ENCODE peak calls at places on chromosome 12, in nine cellular contexts. M is testis, I is GM12891, Z is A549, C is H54, L is right lobe of liver, N is uterus, P is stomach, B is lower leg skin. V is an unnamed sample.

GRCh38 chr12:113149361-113150150 is at the start of gene CFAP73:
- DNase-seq in M (peak), I (no peak), Z (peak), C (peak), L (no peak), N (no peak), P (peak), B (no peak), V (no peak)

GRCh38 chr12:66115083-66115600 is 15.4 kb downstream of the LLPH start:
- DNase-seq in M (no peak), I (no peak), Z (no peak), C (no peak), L (no peak), N (no peak), P (no peak), B (no peak), V (no peak)

GRCh38 chr12:51865470-51865745 is 16.9 kb upstream of the FIGNL2 start:
- DNase-seq in M (no peak), I (no peak), Z (no peak), C (no peak), L (no peak), N (no peak), P (no peak), B (no peak), V (no peak)

GRCh38 chr12:67807808-67808207 is 159.3 kb downstream of the DYRK2 start:
- DNase-seq in M (no peak), I (no peak), Z (no peak), C (no peak), L (no peak), N (peak), P (no peak), B (no peak), V (no peak)

GRCh38 chr12:102522768-102523167 is 42.4 kb upstream of the IGF1 start:
- DNase-seq in M (no peak), I (no peak), Z (no peak), C (no peak), L (no peak), N (no peak), P (no peak), B (no peak), V (no peak)

GRCh38 chr12:125155366-125155765 is 90.1 kb downstream of the AACS start:
- DNase-seq in M (no peak), I (no peak), Z (no peak), C (no peak), L (no peak), N (no peak), P (no peak), B (no peak), V (peak)

GRCh38 chr12:2804390-2805145 is 7.9 kb upstream of the ITFG2 start:
- DNase-seq in M (peak), I (no peak), Z (no peak), C (no peak), L (peak), N (peak), P (no peak), B (no peak), V (no peak)

GRCh38 chr12:123141615-123142517 is 9.0 kb downstream of the PITPNM2 start:
- DNase-seq in M (peak), I (no peak), Z (no peak), C (peak), L (peak), N (peak), P (peak), B (peak), V (peak)

GRCh38 chr12:130583317-130583716 is 132.8 kb downstream of the RIMBP2 start:
- DNase-seq in M (no peak), I (no peak), Z (no peak), C (no peak), L (no peak), N (no peak), P (no peak), B (no peak), V (no peak)

GRCh38 chr12:132319991-132320570 is 9.3 kb downstream of the GALNT9 start:
- DNase-seq in M (no peak), I (no peak), Z (no peak), C (no peak), L (no peak), N (no peak), P (no peak), B (no peak), V (no peak)

GRCh38 chr12:46674818-46675217 is 151.0 kb downstream of the SLC38A4 start:
- DNase-seq in M (no peak), I (no peak), Z (no peak), C (no peak), L (no peak), N (no peak), P (no peak), B (no peak), V (no peak)

GRCh38 chr12:70508178-70508577 is 129.1 kb downstream of the PTPRB start:
- DNase-seq in M (no peak), I (no peak), Z (no peak), C (no peak), L (no peak), N (no peak), P (no peak), B (no peak), V (no peak)

GRCh38 chr12:5441497-5442236 is 9.8 kb downstream of the NTF3 start:
- DNase-seq in M (no peak), I (no peak), Z (no peak), C (peak), L (peak), N (no peak), P (no peak), B (no peak), V (no peak)

GRCh38 chr12:32671930-32672785 is 6.9 kb upstream of the DNM1L start:
- DNase-seq in M (peak), I (no peak), Z (peak), C (peak), L (no peak), N (peak), P (peak), B (no peak), V (no peak)

GRCh38 chr12:84791444-84791843 is 121.2 kb downstream of the SLC6A15 start:
- DNase-seq in M (no peak), I (no peak), Z (no peak), C (no peak), L (no peak), N (no peak), P (no peak), B (no peak), V (no peak)

GRCh38 chr12:19139795-19140194 is 10.3 kb downstream of the PLEKHA5 start:
- DNase-seq in M (no peak), I (no peak), Z (no peak), C (no peak), L (no peak), N (no peak), P (no peak), B (no peak), V (no peak)

GRCh38 chr12:71282925-71283324 is 125.1 kb upstream of the TSPAN8 start:
- DNase-seq in M (no peak), I (no peak), Z (no peak), C (no peak), L (no peak), N (no peak), P (no peak), B (no peak), V (no peak)

GRCh38 chr12:93883436-93884154 is 206.4 kb downstream of the CRADD start:
- DNase-seq in M (no peak), I (no peak), Z (no peak), C (peak), L (no peak), N (no peak), P (no peak), B (no peak), V (no peak)

GRCh38 chr12:66044731-66045130 is 85.8 kb downstream of the LLPH start:
- DNase-seq in M (no peak), I (no peak), Z (no peak), C (peak), L (no peak), N (no peak), P (no peak), B (no peak), V (no peak)

GRCh38 chr12:16421806-16422205 is 74.4 kb downstream of the MGST1 start:
- DNase-seq in M (no peak), I (no peak), Z (no peak), C (no peak), L (no peak), N (no peak), P (no peak), B (no peak), V (no peak)

GRCh38 chr12:13959131-13959734 is 22.2 kb downstream of the GRIN2B start:
- DNase-seq in M (no peak), I (no peak), Z (no peak), C (no peak), L (no peak), N (no peak), P (no peak), B (no peak), V (no peak)

GRCh38 chr12:114257687-114258086 is 148.3 kb downstream of the TBX5 start:
- DNase-seq in M (no peak), I (no peak), Z (no peak), C (no peak), L (no peak), N (no peak), P (no peak), B (no peak), V (no peak)

GRCh38 chr12:113214938-113215400 is 6.3 kb upstream of the TPCN1 start:
- DNase-seq in M (peak), I (no peak), Z (peak), C (peak), L (no peak), N (peak), P (no peak), B (peak), V (peak)

GRCh38 chr12:8698830-8699330 is 1.1 kb downstream of the RIMKLB start:
- DNase-seq in M (no peak), I (no peak), Z (no peak), C (no peak), L (no peak), N (no peak), P (no peak), B (no peak), V (no peak)

GRCh38 chr12:93153321-93153720 is 224.2 kb upstream of the EEA1 start:
- DNase-seq in M (no peak), I (no peak), Z (no peak), C (no peak), L (no peak), N (no peak), P (no peak), B (no peak), V (no peak)

GRCh38 chr12:102806110-102806509 is 110.9 kb downstream of the PAH start:
- DNase-seq in M (no peak), I (no peak), Z (no peak), C (no peak), L (no peak), N (no peak), P (no peak), B (no peak), V (no peak)

GRCh38 chr12:106871477-106871876 is 84.2 kb upstream of the TMEM263 start:
- DNase-seq in M (no peak), I (no peak), Z (peak), C (no peak), L (no peak), N (no peak), P (no peak), B (no peak), V (no peak)

GRCh38 chr12:51774936-51775335 is 73.6 kb downstream of the FIGNL2 start:
- DNase-seq in M (no peak), I (no peak), Z (no peak), C (no peak), L (no peak), N (no peak), P (no peak), B (no peak), V (no peak)

GRCh38 chr12:77160931-77161330 is 95.6 kb upstream of the E2F7 start:
- DNase-seq in M (no peak), I (no peak), Z (no peak), C (no peak), L (no peak), N (no peak), P (no peak), B (no peak), V (no peak)

GRCh38 chr12:124673881-124674617 is 106.6 kb upstream of the NCOR2 start:
- DNase-seq in M (no peak), I (no peak), Z (no peak), C (no peak), L (no peak), N (no peak), P (no peak), B (no peak), V (no peak)

GRCh38 chr12:79858518-79858917 is 76.4 kb downstream of the PPP1R12A start:
- DNase-seq in M (no peak), I (no peak), Z (no peak), C (no peak), L (no peak), N (no peak), P (no peak), B (no peak), V (no peak)

GRCh38 chr12:64674367-64674922 is 64.2 kb downstream of the RASSF3 start:
- DNase-seq in M (no peak), I (no peak), Z (no peak), C (no peak), L (no peak), N (no peak), P (no peak), B (no peak), V (no peak)

GRCh38 chr12:82351390-82351789 is 6.8 kb downstream of the CCDC59 start:
- DNase-seq in M (no peak), I (no peak), Z (no peak), C (no peak), L (no peak), N (no peak), P (no peak), B (no peak), V (no peak)
- TF ChIP-seq POLR2A in M (no peak), I (no peak), Z (no peak), C (no peak), L (no peak), N (no peak), P (no peak), B (no peak), V (no peak)

GRCh38 chr12:54047160-54047963 is 6.3 kb upstream of the HOXC4 start:
- DNase-seq in M (no peak), I (no peak), Z (no peak), C (no peak), L (no peak), N (no peak), P (no peak), B (no peak), V (no peak)

GRCh38 chr12:54042970-54043744 is 10.3 kb downstream of the HOXC5 start:
- DNase-seq in M (no peak), I (no peak), Z (no peak), C (no peak), L (no peak), N (no peak), P (no peak), B (peak), V (peak)

GRCh38 chr12:54046809-54047159 is 6.9 kb upstream of the HOXC4 start:
- DNase-seq in M (no peak), I (no peak), Z (no peak), C (no peak), L (no peak), N (no peak), P (no peak), B (no peak), V (no peak)

GRCh38 chr12:54045868-54046529 is 7.6 kb upstream of the HOXC4 start:
- DNase-seq in M (no peak), I (no peak), Z (no peak), C (no peak), L (no peak), N (no peak), P (no peak), B (peak), V (peak)

DNA sequence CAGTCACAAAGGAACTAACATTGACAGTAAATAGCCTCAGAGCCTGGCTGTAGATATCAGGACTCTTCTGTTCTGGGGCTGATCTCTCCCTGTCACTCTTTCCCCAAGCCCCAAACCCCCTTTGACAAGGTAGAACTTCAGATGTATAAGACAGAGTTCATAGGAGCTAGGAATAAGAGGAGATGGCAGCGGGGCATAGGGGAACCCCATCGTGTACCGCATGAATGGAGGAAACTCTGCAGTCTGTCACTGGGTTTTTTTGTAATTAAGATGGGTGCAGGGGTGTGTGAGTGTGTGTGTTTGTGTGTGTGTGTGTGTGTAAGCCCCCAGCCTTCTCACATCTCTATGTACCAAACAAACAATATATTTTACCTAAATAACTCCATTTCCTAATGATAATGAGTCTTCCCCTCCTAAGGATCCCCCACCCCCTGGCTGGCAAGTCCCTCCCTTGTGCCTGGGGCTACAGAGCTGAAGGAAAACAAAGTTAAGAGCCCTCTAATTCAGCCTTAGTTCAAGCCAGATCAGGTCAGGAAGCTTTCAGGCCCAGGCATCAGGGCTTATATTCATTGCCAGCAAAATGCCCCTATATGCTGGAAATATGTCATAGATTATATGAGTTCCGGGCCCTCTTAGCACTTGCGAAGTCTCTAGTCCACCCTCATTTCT is 9.1 kb upstream of the HOXC4 start:
- DNase-seq in M (no peak), I (no peak), Z (no peak), C (no peak), L (no peak), N (no peak), P (no peak), B (peak), V (no peak)
- TF ChIP-seq POLR2A in M (no peak), I (no peak), Z (no peak), C (no peak), L (no peak), N (no peak), P (no peak), B (no peak), V (no peak)

GRCh38 chr12:53053223-53054111 is 3.6 kb downstream of the TNS2 start:
- DNase-seq in M (peak), I (no peak), Z (no peak), C (no peak), L (peak), N (peak), P (peak), B (peak), V (peak)

GRCh38 chr12:53050426-53051057 is 677 bp downstream of the TNS2 start:
- DNase-seq in M (no peak), I (no peak), Z (no peak), C (no peak), L (no peak), N (no peak), P (peak), B (no peak), V (no peak)

GRCh38 chr12:53052419-53053222 is 2.8 kb downstream of the TNS2 start:
- DNase-seq in M (peak), I (no peak), Z (no peak), C (peak), L (peak), N (peak), P (peak), B (peak), V (peak)

GRCh38 chr12:53051058-53051880 is 1.4 kb downstream of the TNS2 start:
- DNase-seq in M (peak), I (peak), Z (no peak), C (no peak), L (peak), N (peak), P (peak), B (peak), V (no peak)

DNA sequence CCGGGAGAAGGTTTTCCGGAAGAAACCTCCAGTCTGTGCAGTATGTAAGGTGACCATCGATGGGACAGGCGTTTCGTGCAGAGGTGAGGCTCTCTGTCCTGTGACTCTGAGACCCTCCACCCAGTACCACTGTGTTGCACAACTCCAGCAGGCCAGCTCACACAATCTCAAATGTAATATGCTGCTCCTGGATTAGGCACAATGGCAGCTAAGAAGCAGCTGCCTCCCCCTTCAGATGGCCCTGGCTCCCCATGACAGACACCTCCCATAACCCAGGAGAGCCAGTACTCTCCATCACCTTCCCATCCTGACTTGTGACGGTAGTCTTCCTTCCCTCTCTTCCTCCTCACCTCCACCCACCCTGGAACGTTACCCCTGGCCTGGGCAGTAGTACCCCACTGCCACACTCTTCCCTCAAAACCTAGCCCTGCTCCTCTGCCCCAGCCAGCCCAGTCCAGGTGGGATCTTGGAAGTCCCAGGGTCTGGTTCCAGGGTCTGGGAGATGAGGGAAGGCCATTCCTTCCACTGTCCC is 2.1 kb downstream of the TNS2 start:
- DNase-seq in M (no peak), I (no peak), Z (no peak), C (no peak), L (no peak), N (no peak), P (no peak), B (peak), V (peak)
- TF ChIP-seq POLR2A in M (no peak), I (no peak), Z (no peak), C (no peak), L (no peak), N (no peak), P (no peak), B (no peak), V (no peak)

GRCh38 chr12:92139634-92140555 is 5.8 kb downstream of the BTG1 start:
- DNase-seq in M (no peak), I (no peak), Z (no peak), C (no peak), L (no peak), N (no peak), P (no peak), B (no peak), V (no peak)
- TF ChIP-seq POLR2A in M (no peak), I (peak), Z (no peak), C (no peak), L (no peak), N (no peak), P (no peak), B (no peak), V (no peak)

GRCh38 chr12:6962285-6963015 is 8.0 kb downstream of the PHB2 start:
- DNase-seq in M (no peak), I (no peak), Z (no peak), C (no peak), L (no peak), N (no peak), P (peak), B (no peak), V (no peak)
- TF ChIP-seq POLR2A in M (no peak), I (peak), Z (no peak), C (no peak), L (no peak), N (no peak), P (no peak), B (no peak), V (no peak)

DNA sequence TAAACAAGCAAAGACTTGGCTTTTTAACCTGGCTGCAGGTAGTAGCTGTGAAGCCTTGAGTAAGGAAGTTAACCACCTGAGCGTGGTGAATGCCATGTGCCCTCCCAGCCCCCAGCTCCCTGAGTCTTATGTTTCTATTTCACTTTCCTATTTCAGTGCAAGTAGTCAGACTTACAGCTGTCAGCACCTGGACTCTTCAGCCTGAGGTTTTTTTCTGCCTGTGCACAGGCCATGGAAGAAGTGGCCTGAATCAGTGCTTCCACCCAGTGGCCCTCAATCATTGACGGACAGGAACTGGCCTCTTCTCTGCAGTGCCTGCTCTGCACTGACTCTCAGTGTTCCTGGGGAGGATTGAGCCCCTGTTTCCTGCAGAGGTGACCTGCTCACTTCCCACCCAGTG is 796.4 kb downstream of the MED13L start:
- DNase-seq in M (no peak), I (no peak), Z (no peak), C (no peak), L (no peak), N (no peak), P (no peak), B (no peak), V (no peak)
- TF ChIP-seq POLR2A in M (no peak), I (no peak), Z (no peak), C (no peak), L (no peak), N (no peak), P (no peak), B (no peak), V (no peak)

GRCh38 chr12:111406474-111407370 is 999 bp downstream of the SH2B3 start:
- DNase-seq in M (no peak), I (no peak), Z (no peak), C (no peak), L (peak), N (no peak), P (no peak), B (no peak), V (no peak)
- TF ChIP-seq POLR2A in M (no peak), I (no peak), Z (no peak), C (peak), L (no peak), N (no peak), P (no peak), B (no peak), V (no peak)

GRCh38 chr12:42446761-42447160 is 120.8 kb downstream of the PPHLN1 start:
- DNase-seq in M (peak), I (no peak), Z (no peak), C (no peak), L (no peak), N (no peak), P (no peak), B (no peak), V (no peak)
- TF ChIP-seq POLR2A in M (no peak), I (no peak), Z (no peak), C (no peak), L (no peak), N (no peak), P (no peak), B (no peak), V (no peak)

V was measured in suprapubic skin.